ENCODE peak calls at places on chromosomes 13 and 19, in seven cellular contexts. One of them, this sample, is unnamed.

GRCh38 chr19:2302319-2303208 is 5.4 kb downstream of the LINGO3 start:
- DNase-seq in A549: no peak
- DNase-seq in AG04450: no peak
- DNase-seq in psoas muscle: peak
- DNase-seq in tibial artery: no peak
- DNase-seq in keratinocyte: no peak
- DNase-seq in osteoblast: peak
- DNase-seq in this sample: no peak

GRCh38 chr13:41345165-41345920 is 34.3 kb downstream of the NAA16 start:
- DNase-seq in A549: no peak
- DNase-seq in AG04450: no peak
- DNase-seq in psoas muscle: no peak
- DNase-seq in tibial artery: no peak
- DNase-seq in keratinocyte: no peak
- DNase-seq in osteoblast: no peak
- DNase-seq in this sample: no peak

GRCh38 chr13:66399873-66400272 is 830.3 kb downstream of the PCDH9 start:
- DNase-seq in A549: no peak
- DNase-seq in AG04450: no peak
- DNase-seq in psoas muscle: no peak
- DNase-seq in tibial artery: no peak
- DNase-seq in keratinocyte: no peak
- DNase-seq in osteoblast: no peak
- DNase-seq in this sample: no peak

GRCh38 chr19:3512562-3512961 is 6.5 kb downstream of the FZR1 start:
- DNase-seq in A549: no peak
- DNase-seq in AG04450: no peak
- DNase-seq in psoas muscle: no peak
- DNase-seq in tibial artery: no peak
- DNase-seq in keratinocyte: no peak
- DNase-seq in osteoblast: no peak
- DNase-seq in this sample: peak

GRCh38 chr13:110590577-110590976 is 24.8 kb upstream of the NAXD start:
- DNase-seq in A549: no peak
- DNase-seq in AG04450: no peak
- DNase-seq in psoas muscle: no peak
- DNase-seq in tibial artery: no peak
- DNase-seq in keratinocyte: peak
- DNase-seq in osteoblast: no peak
- DNase-seq in this sample: no peak

GRCh38 chr13:40136896-40137295 is 481.4 kb downstream of the COG6 start:
- DNase-seq in A549: no peak
- DNase-seq in AG04450: no peak
- DNase-seq in psoas muscle: no peak
- DNase-seq in tibial artery: no peak
- DNase-seq in keratinocyte: no peak
- DNase-seq in osteoblast: no peak
- DNase-seq in this sample: no peak

GRCh38 chr13:97028441-97029299 is 34.4 kb upstream of the OXGR1 start:
- DNase-seq in A549: peak
- DNase-seq in AG04450: no peak
- DNase-seq in psoas muscle: peak
- DNase-seq in tibial artery: peak
- DNase-seq in keratinocyte: no peak
- DNase-seq in osteoblast: peak
- DNase-seq in this sample: peak

GRCh38 chr13:76879211-76879875 is 6.9 kb downstream of the KCTD12 start:
- DNase-seq in A549: no peak
- DNase-seq in AG04450: no peak
- DNase-seq in psoas muscle: peak
- DNase-seq in tibial artery: peak
- DNase-seq in keratinocyte: no peak
- DNase-seq in osteoblast: peak
- DNase-seq in this sample: peak

GRCh38 chr19:31350033-31350692 is 927 bp upstream of the TSHZ3 start:
- DNase-seq in A549: no peak
- DNase-seq in AG04450: no peak
- DNase-seq in psoas muscle: peak
- DNase-seq in tibial artery: peak
- DNase-seq in keratinocyte: no peak
- DNase-seq in osteoblast: peak
- DNase-seq in this sample: no peak

GRCh38 chr13:64078480-64078936 is 2662.9 kb upstream of the PCDH20 start:
- DNase-seq in A549: no peak
- DNase-seq in AG04450: no peak
- DNase-seq in psoas muscle: no peak
- DNase-seq in tibial artery: no peak
- DNase-seq in keratinocyte: no peak
- DNase-seq in osteoblast: peak
- DNase-seq in this sample: no peak

GRCh38 chr13:43251967-43252366 is 228.6 kb downstream of the DNAJC15 start:
- DNase-seq in A549: no peak
- DNase-seq in AG04450: no peak
- DNase-seq in psoas muscle: no peak
- DNase-seq in tibial artery: no peak
- DNase-seq in keratinocyte: no peak
- DNase-seq in osteoblast: no peak
- DNase-seq in this sample: no peak

GRCh38 chr13:32409561-32410440 is 18.1 kb downstream of the N4BP2L1 start:
- DNase-seq in A549: no peak
- DNase-seq in AG04450: no peak
- DNase-seq in psoas muscle: peak
- DNase-seq in tibial artery: peak
- DNase-seq in keratinocyte: no peak
- DNase-seq in osteoblast: no peak
- DNase-seq in this sample: no peak

GRCh38 chr19:4802711-4803110 is 11.2 kb downstream of the FEM1A start:
- DNase-seq in A549: no peak
- DNase-seq in AG04450: no peak
- DNase-seq in psoas muscle: peak
- DNase-seq in tibial artery: no peak
- DNase-seq in keratinocyte: no peak
- DNase-seq in osteoblast: no peak
- DNase-seq in this sample: no peak

GRCh38 chr19:47057328-47057727 is 8.9 kb upstream of the TMEM160 start:
- DNase-seq in A549: no peak
- DNase-seq in AG04450: no peak
- DNase-seq in psoas muscle: no peak
- DNase-seq in tibial artery: no peak
- DNase-seq in keratinocyte: no peak
- DNase-seq in osteoblast: peak
- DNase-seq in this sample: no peak

GRCh38 chr19:4477034-4477801 is 5.1 kb downstream of the HDGFL2 start:
- DNase-seq in A549: no peak
- DNase-seq in AG04450: no peak
- DNase-seq in psoas muscle: no peak
- DNase-seq in tibial artery: no peak
- DNase-seq in keratinocyte: no peak
- DNase-seq in osteoblast: peak
- DNase-seq in this sample: no peak

GRCh38 chr13:74990992-74991391 is 491.0 kb downstream of the TBC1D4 start:
- DNase-seq in A549: no peak
- DNase-seq in AG04450: no peak
- DNase-seq in psoas muscle: no peak
- DNase-seq in tibial artery: no peak
- DNase-seq in keratinocyte: no peak
- DNase-seq in osteoblast: no peak
- DNase-seq in this sample: no peak

GRCh38 chr19:2312819-2313501 is 5.0 kb upstream of the LINGO3 start:
- DNase-seq in A549: no peak
- DNase-seq in AG04450: no peak
- DNase-seq in psoas muscle: no peak
- DNase-seq in tibial artery: no peak
- DNase-seq in keratinocyte: no peak
- DNase-seq in osteoblast: no peak
- DNase-seq in this sample: no peak

GRCh38 chr13:49444517-49445395 is 682 bp downstream of the SETDB2 start:
- DNase-seq in A549: no peak
- DNase-seq in AG04450: no peak
- DNase-seq in psoas muscle: no peak
- DNase-seq in tibial artery: peak
- DNase-seq in keratinocyte: peak
- DNase-seq in osteoblast: peak
- DNase-seq in this sample: no peak

GRCh38 chr19:39342647-39343305 is 555 bp downstream of the SAMD4B start:
- DNase-seq in A549: no peak
- DNase-seq in AG04450: no peak
- DNase-seq in psoas muscle: peak
- DNase-seq in tibial artery: no peak
- DNase-seq in keratinocyte: no peak
- DNase-seq in osteoblast: peak
- DNase-seq in this sample: no peak

GRCh38 chr19:6481541-6482342 is at the start of gene DENND1C:
- DNase-seq in A549: no peak
- DNase-seq in AG04450: no peak
- DNase-seq in psoas muscle: peak
- DNase-seq in tibial artery: no peak
- DNase-seq in keratinocyte: no peak
- DNase-seq in osteoblast: peak
- DNase-seq in this sample: peak

DNA sequence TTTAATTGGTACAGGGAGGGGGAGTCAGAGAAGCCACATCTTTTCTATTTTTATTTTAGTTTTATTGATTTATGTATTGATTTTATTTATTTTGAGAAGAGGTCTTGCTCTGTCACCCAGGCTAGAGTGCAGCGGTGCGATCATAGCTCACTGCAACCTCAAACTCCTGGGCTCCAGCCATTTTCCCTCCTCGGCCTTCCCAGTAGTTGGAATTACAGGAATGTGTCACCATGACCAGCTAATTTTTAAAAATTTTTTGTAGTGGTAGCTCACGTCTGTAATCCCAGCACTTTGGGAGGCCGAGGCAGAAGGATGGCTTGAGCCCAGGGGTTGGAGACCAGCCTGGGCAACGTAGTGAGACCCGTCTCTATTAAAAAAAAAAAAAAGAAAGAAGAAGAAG is 4.1 kb downstream of the IL27RA start:
- DNase-seq in A549: no peak
- DNase-seq in AG04450: no peak
- DNase-seq in psoas muscle: no peak
- DNase-seq in tibial artery: no peak
- DNase-seq in keratinocyte: no peak
- DNase-seq in osteoblast: no peak
- DNase-seq in this sample: no peak
- H3K27ac ChIP-seq in A549: no peak
- H3K27ac ChIP-seq in AG04450: no peak
- H3K27ac ChIP-seq in psoas muscle: peak
- H3K27ac ChIP-seq in tibial artery: no peak
- H3K27ac ChIP-seq in keratinocyte: no peak
- H3K27ac ChIP-seq in osteoblast: no peak
- H3K27ac ChIP-seq in this sample: no peak

GRCh38 chr13:106680796-106681482 is 113.0 kb upstream of the ARGLU1 start:
- DNase-seq in A549: no peak
- DNase-seq in AG04450: no peak
- DNase-seq in psoas muscle: no peak
- DNase-seq in tibial artery: no peak
- DNase-seq in keratinocyte: no peak
- DNase-seq in osteoblast: no peak
- DNase-seq in this sample: peak
- H3K27ac ChIP-seq in A549: no peak
- H3K27ac ChIP-seq in AG04450: no peak
- H3K27ac ChIP-seq in psoas muscle: no peak
- H3K27ac ChIP-seq in tibial artery: no peak
- H3K27ac ChIP-seq in keratinocyte: no peak
- H3K27ac ChIP-seq in osteoblast: no peak
- H3K27ac ChIP-seq in this sample: peak

DNA sequence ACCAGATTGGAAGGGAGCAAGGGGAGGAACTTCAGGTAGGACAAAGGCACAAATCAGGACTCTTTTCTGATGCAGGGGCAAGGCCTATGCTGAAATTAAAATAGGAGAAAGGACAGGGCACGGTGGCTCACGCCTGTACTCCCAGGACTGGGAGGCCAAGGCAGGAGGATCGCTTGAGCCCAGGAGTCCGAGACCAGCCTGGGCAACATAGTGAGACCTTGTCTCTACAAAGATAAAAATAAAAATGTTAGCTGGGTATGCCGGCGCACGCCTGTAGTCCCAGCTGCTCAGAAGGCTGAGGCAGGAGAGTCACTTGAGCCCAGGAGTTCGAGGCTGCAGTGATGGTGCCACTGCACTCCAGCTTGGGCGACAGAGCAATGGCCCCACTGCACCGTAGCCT is 5.7 kb downstream of the SLC17A7 start:
- DNase-seq in A549: no peak
- DNase-seq in AG04450: no peak
- DNase-seq in psoas muscle: no peak
- DNase-seq in tibial artery: no peak
- DNase-seq in keratinocyte: no peak
- DNase-seq in osteoblast: no peak
- DNase-seq in this sample: no peak
- H3K27ac ChIP-seq in A549: no peak
- H3K27ac ChIP-seq in AG04450: no peak
- H3K27ac ChIP-seq in psoas muscle: no peak
- H3K27ac ChIP-seq in tibial artery: no peak
- H3K27ac ChIP-seq in keratinocyte: no peak
- H3K27ac ChIP-seq in osteoblast: no peak
- H3K27ac ChIP-seq in this sample: no peak

GRCh38 chr19:19525611-19526380 is 2.9 kb upstream of the YJEFN3 start:
- DNase-seq in A549: no peak
- DNase-seq in AG04450: no peak
- DNase-seq in psoas muscle: no peak
- DNase-seq in tibial artery: no peak
- DNase-seq in keratinocyte: no peak
- DNase-seq in osteoblast: peak
- DNase-seq in this sample: no peak
- H3K27ac ChIP-seq in A549: no peak
- H3K27ac ChIP-seq in AG04450: no peak
- H3K27ac ChIP-seq in psoas muscle: no peak
- H3K27ac ChIP-seq in tibial artery: no peak
- H3K27ac ChIP-seq in keratinocyte: no peak
- H3K27ac ChIP-seq in osteoblast: no peak
- H3K27ac ChIP-seq in this sample: no peak

GRCh38 chr19:55486971-55487883 is 1.0 kb upstream of the SSC5D start:
- DNase-seq in A549: peak
- DNase-seq in AG04450: peak
- DNase-seq in psoas muscle: peak
- DNase-seq in tibial artery: peak
- DNase-seq in keratinocyte: peak
- DNase-seq in osteoblast: peak
- DNase-seq in this sample: peak
- H3K27ac ChIP-seq in A549: peak
- H3K27ac ChIP-seq in AG04450: peak
- H3K27ac ChIP-seq in psoas muscle: peak
- H3K27ac ChIP-seq in tibial artery: peak
- H3K27ac ChIP-seq in keratinocyte: peak
- H3K27ac ChIP-seq in osteoblast: peak
- H3K27ac ChIP-seq in this sample: peak

GRCh38 chr19:35714601-35715354 is 3.0 kb upstream of the KMT2B start:
- DNase-seq in A549: peak
- DNase-seq in AG04450: no peak
- DNase-seq in psoas muscle: no peak
- DNase-seq in tibial artery: no peak
- DNase-seq in keratinocyte: no peak
- DNase-seq in osteoblast: peak
- DNase-seq in this sample: no peak
- H3K27ac ChIP-seq in A549: no peak
- H3K27ac ChIP-seq in AG04450: no peak
- H3K27ac ChIP-seq in psoas muscle: no peak
- H3K27ac ChIP-seq in tibial artery: no peak
- H3K27ac ChIP-seq in keratinocyte: no peak
- H3K27ac ChIP-seq in osteoblast: no peak
- H3K27ac ChIP-seq in this sample: no peak

This sample was measured in substantia nigra.